ENCODE peak calls at places on chromosomes 11 and 22, in four cellular contexts. R is COR-L47; D is germinal center; U is activated CD8-positive, alpha-beta memory T cell treated with anti-CD3 and anti-CD28 coated beads, Interleukin-2, amount 50 U/mL, for 48 hours. J is an unnamed sample.
A peak's percentile ranks its signal among the peaks of the same experiment; 100 is the strongest.

GRCh38 chr11:47494996-47495855 is 46.3 kb upstream of the RAPSN start:
- DNase-seq in R (no peak), D (no peak), U (no peak), J (no peak)

GRCh38 chr11:130587658-130588057 is 139.2 kb downstream of the ADAMTS15 start:
- DNase-seq in R (no peak), D (no peak), U (no peak), J (no peak)

GRCh38 chr11:19326499-19326898 is 85.8 kb upstream of the E2F8 start:
- DNase-seq in R (no peak), D (no peak), U (no peak), J (no peak)

GRCh38 chr11:70292166-70292565 is 21.7 kb downstream of the PPFIA1 start:
- DNase-seq in R (no peak), D (no peak), U (no peak), J (no peak)

GRCh38 chr11:33931032-33931431 is 39.2 kb upstream of the LMO2 start:
- DNase-seq in R (no peak), D (no peak), U (no peak), J (no peak)

GRCh38 chr11:134033276-134033675 is 35.6 kb upstream of the JAM3 start:
- DNase-seq in R (no peak), D (no peak), U (no peak), J (no peak)

GRCh38 chr11:110968348-110969062 is 256.3 kb upstream of the ARHGAP20 start:
- DNase-seq in R (no peak), D (no peak), U (no peak), J (no peak)

GRCh38 chr11:57932105-57932504 is 91.6 kb upstream of the OR9Q1 start:
- DNase-seq in R (no peak), D (no peak), U (no peak), J (no peak)

GRCh38 chr22:40525250-40525884 is 111.2 kb downstream of the MRTFA start:
- DNase-seq in R (peak; percentile 32), D (no peak), U (peak; percentile 87), J (no peak)

GRCh38 chr11:30914143-30914762 is 328.1 kb upstream of the MPPED2 start:
- DNase-seq in R (peak; percentile 32), D (no peak), U (no peak), J (peak; percentile 62)

GRCh38 chr11:5809122-5809519 is 397 bp downstream of the OR52N2 start:
- DNase-seq in R (no peak), D (no peak), U (no peak), J (no peak)

GRCh38 chr22:25645266-25645665 is 80.8 kb downstream of the GRK3 start:
- DNase-seq in R (no peak), D (no peak), U (no peak), J (no peak)

GRCh38 chr22:19855504-19856409 is 1.1 kb upstream of the GNB1L start:
- DNase-seq in R (peak; percentile 53), D (peak; percentile 55), U (peak; percentile 86), J (peak; percentile 75)

GRCh38 chr11:64245797-64246623 is 733 bp downstream of the PPP1R14B start:
- DNase-seq in R (no peak), D (peak; percentile 47), U (peak; percentile 86), J (peak; percentile 58)

J was measured in SK-N-SH.